ENCODE peak calls at places on chromosomes 16 and 17, in five cellular contexts. U, Q, B, M and N are unnamed samples.

GRCh38 chr17:19578545-19578944 is 44.9 kb downstream of the SLC47A1 start:
- DNase-seq in M (no peak), U (no peak), B (no peak), Q (no peak), N (no peak)

GRCh38 chr16:31388535-31388934 is 4.6 kb upstream of the ITGAD start:
- DNase-seq in B (no peak), U (no peak), M (no peak), Q (no peak), N (no peak)

GRCh38 chr16:56013962-56014552 is 138.9 kb upstream of the CES5A start:
- DNase-seq in M (peak), U (no peak), Q (peak), B (peak), N (no peak)

GRCh38 chr17:39744075-39744835 is 6.5 kb downstream of the GRB7 start:
- DNase-seq in U (no peak), Q (no peak), B (no peak), M (no peak), N (no peak)

GRCh38 chr16:88130016-88130415 is 178.8 kb downstream of the BANP start:
- DNase-seq in Q (no peak), U (no peak), M (no peak), B (no peak), N (no peak)

GRCh38 chr16:2022723-2023097 is 3.1 kb downstream of the NPW start:
- DNase-seq in B (peak), Q (peak), M (peak), U (no peak), N (no peak)

GRCh38 chr17:27917000-27917399 is 23.8 kb upstream of the LYRM9 start:
- DNase-seq in U (no peak), B (no peak), M (no peak), Q (no peak), N (no peak)

GRCh38 chr17:50918933-50919296 is 52.8 kb upstream of the TOB1 start:
- DNase-seq in B (no peak), M (no peak), U (no peak), Q (no peak), N (no peak)

GRCh38 chr17:63705657-63706056 is 5.7 kb upstream of the LIMD2 start:
- DNase-seq in M (no peak), B (no peak), Q (no peak), U (no peak), N (no peak)

GRCh38 chr17:63545302-63545928 is 4.9 kb upstream of the DCAF7 start:
- DNase-seq in B (peak), Q (no peak), U (no peak), M (no peak), N (no peak)

GRCh38 chr17:7704601-7705268 is at the start of gene EFNB3:
- DNase-seq in B (no peak), Q (no peak), U (no peak), M (no peak), N (no peak)

GRCh38 chr16:68091604-68092261 is 6.6 kb downstream of the NFATC3 start:
- DNase-seq in M (no peak), B (peak), U (no peak), Q (no peak), N (no peak)

GRCh38 chr17:43952351-43952723 is 1.4 kb downstream of the PYY start:
- DNase-seq in M (no peak), U (no peak), Q (no peak), B (no peak), N (no peak)

GRCh38 chr17:50426814-50427787 is 1.1 kb downstream of the ACSF2 start:
- DNase-seq in Q (no peak), M (no peak), U (no peak), B (peak), N (no peak)

GRCh38 chr16:85302018-85302847 is 190.0 kb upstream of the CIBAR2 start:
- DNase-seq in M (no peak), Q (no peak), U (no peak), B (peak), N (no peak)

GRCh38 chr16:56616608-56617211 is 8.3 kb downstream of the MT2A start:
- DNase-seq in Q (no peak), M (no peak), B (no peak), U (no peak), N (no peak)

GRCh38 chr17:21167303-21167702 is 40.5 kb downstream of the DHRS7B start:
- DNase-seq in U (no peak), Q (no peak), M (no peak), B (peak), N (no peak)

GRCh38 chr16:57842606-57843005 is 40.3 kb upstream of the KIFC3 start:
- DNase-seq in B (no peak), U (no peak), Q (no peak), M (no peak), N (no peak)

GRCh38 chr16:66470556-66470955 is 43.5 kb downstream of the BEAN1 start:
- DNase-seq in U (no peak), Q (no peak), B (no peak), M (no peak), N (no peak)

GRCh38 chr17:57946798-57947358 is 8.3 kb downstream of the CUEDC1 start:
- DNase-seq in M (peak), B (peak), Q (no peak), U (no peak), N (peak)

GRCh38 chr16:31130899-31131298 is 4.6 kb downstream of the PRSS8 start:
- DNase-seq in B (no peak), U (no peak), M (no peak), Q (no peak), N (no peak)

GRCh38 chr16:67822511-67822910 is 15.8 kb downstream of the TSNAXIP1 start:
- DNase-seq in M (no peak), Q (no peak), B (peak), U (no peak), N (no peak)

GRCh38 chr16:5639531-5639930 is 541.9 kb upstream of the EEF2KMT start:
- DNase-seq in B (no peak), M (no peak), Q (no peak), U (no peak), N (no peak)

GRCh38 chr17:32671891-32672290 is 185.1 kb downstream of the CDK5R1 start:
- DNase-seq in U (no peak), Q (no peak), B (peak), M (peak), N (no peak)

GRCh38 chr17:79812969-79813825 is 16.3 kb upstream of the CBX8 start:
- DNase-seq in B (no peak), U (no peak), M (no peak), Q (no peak), N (no peak)

GRCh38 chr16:56423584-56424403 is 1.6 kb downstream of the AMFR start:
- DNase-seq in U (no peak), Q (no peak), B (no peak), M (no peak), N (no peak)

GRCh38 chr17:1880851-1881630 is 51.2 kb downstream of the RPA1 start:
- DNase-seq in B (peak), U (no peak), M (no peak), Q (no peak), N (no peak)

GRCh38 chr17:3447625-3448024 is 14.0 kb upstream of the OR1E2 start:
- DNase-seq in M (no peak), B (no peak), U (no peak), Q (no peak), N (no peak)

GRCh38 chr17:58192612-58193011 is at the start of gene EPX:
- DNase-seq in B (no peak), Q (no peak), U (no peak), M (no peak), N (no peak)

GRCh38 chr16:81494888-81495287 is 50.3 kb downstream of the CMIP start:
- DNase-seq in Q (no peak), U (no peak), M (no peak), B (no peak), N (no peak)